ENCODE peak calls at places on chromosomes 7 and 10, in five cellular contexts. One of them, this sample, is unnamed.

GRCh38 chr7:90594791-90595317 is 1.3 kb upstream of the CDK14 start:
- DNase-seq in GM23248: peak; percentile 96
- DNase-seq in keratinocyte: no peak
- DNase-seq in mammary epithelial cell: peak; percentile 91
- DNase-seq in fibroblast of lung: peak; percentile 83
- DNase-seq in this sample: peak; percentile 90

GRCh38 chr7:105723582-105723981 is 142.3 kb upstream of the EFCAB10 start:
- DNase-seq in GM23248: no peak
- DNase-seq in mammary epithelial cell: no peak
- DNase-seq in fibroblast of lung: peak; percentile 19
- DNase-seq in keratinocyte: no peak
- DNase-seq in this sample: no peak

GRCh38 chr10:29435809-29436501 is 147.1 kb downstream of the LYZL1 start:
- DNase-seq in fibroblast of lung: peak; percentile 27
- DNase-seq in mammary epithelial cell: no peak
- DNase-seq in GM23248: peak; percentile 53
- DNase-seq in keratinocyte: no peak
- DNase-seq in this sample: no peak

GRCh38 chr7:87564290-87564963 is 36.3 kb downstream of the ABCB1 start:
- DNase-seq in mammary epithelial cell: peak; percentile 16
- DNase-seq in fibroblast of lung: no peak
- DNase-seq in keratinocyte: no peak
- DNase-seq in GM23248: peak; percentile 19
- DNase-seq in this sample: peak; percentile 55

GRCh38 chr7:142516038-142516501 is 233.2 kb upstream of the PRSS1 start:
- DNase-seq in fibroblast of lung: peak; percentile 79
- DNase-seq in mammary epithelial cell: peak; percentile 61
- DNase-seq in GM23248: peak; percentile 77
- DNase-seq in keratinocyte: peak; percentile 28
- DNase-seq in this sample: peak; percentile 78

GRCh38 chr10:132578287-132578951 is 40.8 kb downstream of the INPP5A start:
- DNase-seq in mammary epithelial cell: no peak
- DNase-seq in keratinocyte: no peak
- DNase-seq in fibroblast of lung: no peak
- DNase-seq in GM23248: no peak
- DNase-seq in this sample: no peak

GRCh38 chr7:87416682-87417587 is 58.5 kb downstream of the ABCB4 start:
- DNase-seq in keratinocyte: peak; percentile 36
- DNase-seq in fibroblast of lung: peak; percentile 80
- DNase-seq in mammary epithelial cell: peak; percentile 44
- DNase-seq in GM23248: peak; percentile 74
- DNase-seq in this sample: peak; percentile 85

GRCh38 chr7:132295198-132295597 is 281.1 kb downstream of the PLXNA4 start:
- DNase-seq in mammary epithelial cell: peak; percentile 10
- DNase-seq in keratinocyte: no peak
- DNase-seq in GM23248: no peak
- DNase-seq in fibroblast of lung: no peak
- DNase-seq in this sample: no peak

GRCh38 chr10:80686734-80687561 is 149.2 kb downstream of the SH2D4B start:
- DNase-seq in fibroblast of lung: no peak
- DNase-seq in mammary epithelial cell: no peak
- DNase-seq in keratinocyte: no peak
- DNase-seq in GM23248: no peak
- DNase-seq in this sample: no peak

GRCh38 chr7:98797150-98797549 is 72.7 kb downstream of the TMEM130 start:
- DNase-seq in mammary epithelial cell: no peak
- DNase-seq in GM23248: no peak
- DNase-seq in fibroblast of lung: no peak
- DNase-seq in keratinocyte: no peak
- DNase-seq in this sample: peak; percentile 33

GRCh38 chr7:13980474-13980873 is 9.0 kb downstream of the ETV1 start:
- DNase-seq in keratinocyte: no peak
- DNase-seq in mammary epithelial cell: no peak
- DNase-seq in GM23248: peak; percentile 24
- DNase-seq in fibroblast of lung: peak; percentile 18
- DNase-seq in this sample: no peak

GRCh38 chr10:33333260-33334169 is 952 bp downstream of the NRP1 start:
- DNase-seq in GM23248: peak; percentile 46
- DNase-seq in fibroblast of lung: no peak
- DNase-seq in keratinocyte: no peak
- DNase-seq in mammary epithelial cell: peak; percentile 65
- DNase-seq in this sample: peak; percentile 65

GRCh38 chr10:33273295-33274002 is 61.0 kb downstream of the NRP1 start:
- DNase-seq in GM23248: peak; percentile 98
- DNase-seq in fibroblast of lung: peak; percentile 99
- DNase-seq in mammary epithelial cell: peak; percentile 95
- DNase-seq in keratinocyte: no peak
- DNase-seq in this sample: peak; percentile 100

GRCh38 chr7:16063691-16064090 is 357.6 kb downstream of the CRPPA start:
- DNase-seq in mammary epithelial cell: no peak
- DNase-seq in keratinocyte: no peak
- DNase-seq in fibroblast of lung: peak; percentile 75
- DNase-seq in GM23248: peak; percentile 53
- DNase-seq in this sample: no peak

GRCh38 chr7:8204674-8205377 is 57.1 kb downstream of the ICA1 start:
- DNase-seq in fibroblast of lung: no peak
- DNase-seq in GM23248: no peak
- DNase-seq in keratinocyte: no peak
- DNase-seq in mammary epithelial cell: no peak
- DNase-seq in this sample: no peak

GRCh38 chr7:45103958-45104843 is 7.3 kb downstream of the TBRG4 start:
- DNase-seq in mammary epithelial cell: no peak
- DNase-seq in fibroblast of lung: no peak
- DNase-seq in keratinocyte: no peak
- DNase-seq in GM23248: no peak
- DNase-seq in this sample: no peak

GRCh38 chr7:50304911-50305621 is 550 bp downstream of the IKZF1 start:
- DNase-seq in mammary epithelial cell: no peak
- DNase-seq in GM23248: no peak
- DNase-seq in fibroblast of lung: no peak
- DNase-seq in keratinocyte: no peak
- DNase-seq in this sample: no peak

GRCh38 chr10:70374775-70375614 is 7.4 kb downstream of the LRRC20 start:
- DNase-seq in GM23248: peak; percentile 27
- DNase-seq in fibroblast of lung: no peak
- DNase-seq in keratinocyte: no peak
- DNase-seq in mammary epithelial cell: no peak
- DNase-seq in this sample: no peak

GRCh38 chr10:3652886-3653285 is 132.1 kb downstream of the KLF6 start:
- DNase-seq in fibroblast of lung: peak; percentile 47
- DNase-seq in GM23248: peak; percentile 61
- DNase-seq in keratinocyte: no peak
- DNase-seq in mammary epithelial cell: no peak
- DNase-seq in this sample: no peak

GRCh38 chr10:95656291-95657164 is at the start of gene ALDH18A1:
- DNase-seq in GM23248: peak; percentile 96
- DNase-seq in fibroblast of lung: peak; percentile 89
- DNase-seq in keratinocyte: peak; percentile 40
- DNase-seq in mammary epithelial cell: peak; percentile 82
- DNase-seq in this sample: peak; percentile 83

GRCh38 chr10:95657250-95657649 is 739 bp upstream of the ALDH18A1 start:
- DNase-seq in fibroblast of lung: no peak
- DNase-seq in mammary epithelial cell: no peak
- DNase-seq in GM23248: no peak
- DNase-seq in keratinocyte: no peak
- DNase-seq in this sample: no peak

GRCh38 chr10:95663496-95663895 is 7.0 kb upstream of the ALDH18A1 start:
- DNase-seq in fibroblast of lung: no peak
- DNase-seq in GM23248: no peak
- DNase-seq in keratinocyte: no peak
- DNase-seq in mammary epithelial cell: no peak
- DNase-seq in this sample: no peak

GRCh38 chr10:95661818-95662217 is 5.3 kb upstream of the ALDH18A1 start:
- DNase-seq in GM23248: no peak
- DNase-seq in fibroblast of lung: no peak
- DNase-seq in keratinocyte: no peak
- DNase-seq in mammary epithelial cell: no peak
- DNase-seq in this sample: no peak

DNA sequence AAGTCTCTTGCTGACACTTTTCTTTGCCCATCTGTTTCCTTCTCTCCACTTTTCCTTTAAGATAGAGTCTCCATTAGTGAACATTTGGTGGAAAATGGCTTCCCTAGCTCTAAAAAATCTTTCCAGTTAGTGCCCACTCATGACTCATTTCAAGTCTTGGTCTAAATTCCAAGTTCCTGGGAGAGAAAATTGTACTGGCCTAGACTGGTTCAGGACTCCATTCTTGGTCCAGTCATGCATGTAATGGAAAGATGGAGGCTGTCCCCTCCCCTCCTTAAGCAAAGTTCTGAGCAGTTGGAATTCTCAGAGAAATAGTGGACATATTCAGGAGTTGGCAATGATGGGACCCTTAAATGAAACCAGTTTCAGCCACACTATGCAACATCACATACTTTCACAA is 3.8 kb upstream of the ALDH18A1 start:
- DNase-seq in fibroblast of lung: peak; percentile 6
- DNase-seq in mammary epithelial cell: peak; percentile 28
- DNase-seq in GM23248: peak; percentile 84
- DNase-seq in keratinocyte: no peak
- DNase-seq in this sample: no peak
- H2AFZ ChIP-seq in fibroblast of lung: peak overlapping the region; percentile 1
- H2AFZ ChIP-seq in mammary epithelial cell: no peak overlapping the region
- H2AFZ ChIP-seq in GM23248: peak overlapping the region; percentile 75
- H2AFZ ChIP-seq in keratinocyte: no peak overlapping the region
- H2AFZ ChIP-seq in this sample: no peak overlapping the region

GRCh38 chr10:22752272-22752671 is 37.9 kb upstream of the PIP4K2A start:
- DNase-seq in GM23248: no peak
- DNase-seq in fibroblast of lung: no peak
- DNase-seq in mammary epithelial cell: no peak
- DNase-seq in keratinocyte: no peak
- DNase-seq in this sample: no peak

GRCh38 chr10:22758862-22759261 is 44.5 kb upstream of the PIP4K2A start:
- DNase-seq in mammary epithelial cell: no peak
- DNase-seq in GM23248: no peak
- DNase-seq in fibroblast of lung: no peak
- DNase-seq in keratinocyte: no peak
- DNase-seq in this sample: no peak

GRCh38 chr10:22753786-22754185 is 39.4 kb upstream of the PIP4K2A start:
- DNase-seq in fibroblast of lung: no peak
- DNase-seq in GM23248: no peak
- DNase-seq in keratinocyte: no peak
- DNase-seq in mammary epithelial cell: no peak
- DNase-seq in this sample: no peak

GRCh38 chr10:22750131-22750530 is 35.8 kb upstream of the PIP4K2A start:
- DNase-seq in fibroblast of lung: peak; percentile 9
- DNase-seq in keratinocyte: no peak
- DNase-seq in GM23248: no peak
- DNase-seq in mammary epithelial cell: no peak
- DNase-seq in this sample: no peak

DNA sequence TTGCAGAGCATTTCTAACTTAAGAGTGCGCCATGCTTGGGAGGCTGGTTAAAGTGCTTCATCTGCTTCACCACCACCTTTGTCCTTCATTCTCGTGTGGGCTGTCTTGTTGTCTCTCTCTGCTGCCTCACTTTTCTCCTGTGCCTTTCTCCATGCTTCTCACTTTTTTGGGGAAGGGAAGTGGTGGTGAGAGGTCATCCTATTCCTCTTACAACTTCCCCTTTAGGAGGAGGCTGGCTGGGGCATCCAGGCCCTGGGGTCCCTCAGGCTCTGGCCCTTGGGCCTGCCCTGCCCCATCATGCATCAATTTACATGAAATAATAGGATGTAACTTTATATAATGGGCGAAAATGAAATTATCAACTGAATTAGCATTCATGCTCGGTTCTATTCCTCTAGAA is 39.9 kb upstream of the PIP4K2A start:
- DNase-seq in GM23248: no peak
- DNase-seq in keratinocyte: no peak
- DNase-seq in mammary epithelial cell: no peak
- DNase-seq in fibroblast of lung: no peak
- DNase-seq in this sample: no peak
- TF ChIP-seq EZH2 in GM23248: no peak
- TF ChIP-seq EZH2 in keratinocyte: no peak
- TF ChIP-seq EZH2 in mammary epithelial cell: no peak
- TF ChIP-seq EZH2 in fibroblast of lung: no peak
- TF ChIP-seq EZH2 in this sample: no peak

DNA sequence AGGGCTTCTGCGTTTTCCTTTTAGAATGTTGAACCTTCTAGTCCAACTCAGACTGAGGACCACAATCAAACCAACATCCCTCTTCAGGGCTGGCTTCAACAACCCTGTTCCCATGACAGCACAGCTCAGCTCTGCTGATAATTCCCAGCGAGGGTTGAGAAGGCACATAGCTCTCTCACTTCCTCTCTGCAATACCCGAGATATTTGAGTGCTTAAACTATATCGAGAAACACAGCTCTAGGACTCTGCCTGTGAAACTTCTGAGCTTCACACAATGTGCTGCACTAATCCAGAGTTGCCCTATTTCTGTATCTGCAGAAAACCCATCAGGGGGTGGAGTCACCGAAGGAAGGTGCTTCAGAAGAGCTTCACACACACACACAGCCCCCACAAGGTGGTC is 1.6 kb upstream of the ADARB2 start:
- DNase-seq in GM23248: no peak
- DNase-seq in mammary epithelial cell: no peak
- DNase-seq in fibroblast of lung: no peak
- DNase-seq in keratinocyte: no peak
- DNase-seq in this sample: no peak
- H2AFZ ChIP-seq in GM23248: no peak overlapping the region
- H2AFZ ChIP-seq in mammary epithelial cell: no peak overlapping the region
- H2AFZ ChIP-seq in fibroblast of lung: no peak overlapping the region
- H2AFZ ChIP-seq in keratinocyte: no peak overlapping the region
- H2AFZ ChIP-seq in this sample: no peak overlapping the region

GRCh38 chr7:22549667-22550513 is 49.9 kb upstream of the STEAP1B start:
- DNase-seq in fibroblast of lung: no peak
- DNase-seq in keratinocyte: no peak
- DNase-seq in mammary epithelial cell: peak; percentile 26
- DNase-seq in GM23248: peak; percentile 59
- DNase-seq in this sample: peak; percentile 64

GRCh38 chr7:22549051-22549450 is 49.1 kb upstream of the STEAP1B start:
- DNase-seq in mammary epithelial cell: no peak
- DNase-seq in GM23248: no peak
- DNase-seq in keratinocyte: no peak
- DNase-seq in fibroblast of lung: no peak
- DNase-seq in this sample: no peak

GRCh38 chr7:22548313-22548712 is 48.3 kb upstream of the STEAP1B start:
- DNase-seq in mammary epithelial cell: no peak
- DNase-seq in fibroblast of lung: no peak
- DNase-seq in keratinocyte: no peak
- DNase-seq in GM23248: no peak
- DNase-seq in this sample: no peak

GRCh38 chr7:22551768-22552513 is 52.0 kb upstream of the STEAP1B start:
- DNase-seq in GM23248: no peak
- DNase-seq in keratinocyte: no peak
- DNase-seq in fibroblast of lung: no peak
- DNase-seq in mammary epithelial cell: no peak
- DNase-seq in this sample: no peak

DNA sequence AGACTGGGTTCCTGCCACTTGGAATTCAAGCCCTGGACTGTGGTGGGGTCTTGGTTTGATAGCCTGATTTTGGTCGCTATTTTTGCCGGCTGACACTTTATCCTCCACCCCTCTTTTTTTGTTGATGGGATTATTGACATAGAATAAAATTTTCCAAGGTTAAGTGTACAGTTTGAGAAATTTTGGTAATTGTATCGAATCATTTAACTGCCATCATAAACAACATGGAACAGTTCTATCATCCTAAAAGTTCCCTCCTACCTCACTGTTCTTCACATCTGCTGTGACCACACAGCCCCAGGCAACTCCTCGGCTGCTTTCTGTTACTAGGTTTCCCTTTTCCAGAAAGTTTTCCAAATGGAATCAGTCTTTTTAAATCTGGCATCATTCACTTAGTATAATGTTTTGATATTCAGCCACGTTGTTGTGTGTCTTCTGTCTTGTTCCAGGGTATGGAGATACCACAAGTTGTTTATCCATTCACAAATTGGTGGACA is 50.6 kb upstream of the STEAP1B start:
- DNase-seq in mammary epithelial cell: no peak
- DNase-seq in fibroblast of lung: no peak
- DNase-seq in keratinocyte: no peak
- DNase-seq in GM23248: peak; percentile 9
- DNase-seq in this sample: no peak
- TF ChIP-seq EZH2 in mammary epithelial cell: no peak
- TF ChIP-seq EZH2 in fibroblast of lung: no peak
- TF ChIP-seq EZH2 in keratinocyte: no peak
- TF ChIP-seq EZH2 in GM23248: no peak
- TF ChIP-seq EZH2 in this sample: no peak

This sample was measured in PC-3.